ENCODE peak calls at places on chromosomes 11 and 22, in four cellular contexts. One of them, this sample, is unnamed.

GRCh38 chr11:73194593-73194992 is 23.5 kb upstream of the P2RY2 start:
- DNase-seq in lung: no peak
- DNase-seq in MM.1S: no peak
- DNase-seq in B cell: no peak
- DNase-seq in this sample: no peak

GRCh38 chr11:46914363-46914762 is 4.0 kb downstream of the LRP4 start:
- DNase-seq in lung: no peak
- DNase-seq in MM.1S: no peak
- DNase-seq in B cell: no peak
- DNase-seq in this sample: no peak

GRCh38 chr11:76073716-76074115 is 132.6 kb downstream of the WNT11 start:
- DNase-seq in lung: no peak
- DNase-seq in MM.1S: no peak
- DNase-seq in B cell: no peak
- DNase-seq in this sample: no peak

GRCh38 chr22:32206774-32207758 is 2.2 kb upstream of the RFPL2 start:
- DNase-seq in lung: no peak
- DNase-seq in MM.1S: peak
- DNase-seq in B cell: no peak
- DNase-seq in this sample: no peak

GRCh38 chr11:61290905-61291690 is 4.0 kb downstream of the VWCE start:
- DNase-seq in lung: no peak
- DNase-seq in MM.1S: no peak
- DNase-seq in B cell: no peak
- DNase-seq in this sample: no peak

GRCh38 chr11:111259871-111260270 is 14.3 kb downstream of the POU2AF2 start:
- DNase-seq in lung: no peak
- DNase-seq in MM.1S: no peak
- DNase-seq in B cell: no peak
- DNase-seq in this sample: no peak

GRCh38 chr11:72842644-72843330 is 28.6 kb downstream of the ATG16L2 start:
- DNase-seq in lung: no peak
- DNase-seq in MM.1S: no peak
- DNase-seq in B cell: no peak
- DNase-seq in this sample: no peak

GRCh38 chr22:28395920-28396447 is 283.7 kb downstream of the TTC28 start:
- DNase-seq in lung: no peak
- DNase-seq in MM.1S: no peak
- DNase-seq in B cell: no peak
- DNase-seq in this sample: no peak

GRCh38 chr11:69640995-69641581 is at the start of gene CCND1:
- DNase-seq in lung: peak
- DNase-seq in MM.1S: peak
- DNase-seq in B cell: no peak
- DNase-seq in this sample: peak

GRCh38 chr11:10108901-10109665 is 184.9 kb downstream of the SBF2 start:
- DNase-seq in lung: no peak
- DNase-seq in MM.1S: no peak
- DNase-seq in B cell: no peak
- DNase-seq in this sample: no peak

GRCh38 chr11:96758957-96759356 is 369.1 kb downstream of the JRKL start:
- DNase-seq in lung: no peak
- DNase-seq in MM.1S: peak
- DNase-seq in B cell: no peak
- DNase-seq in this sample: no peak

GRCh38 chr11:61645179-61645868 is 34.9 kb upstream of the DAGLA start:
- DNase-seq in lung: peak
- DNase-seq in MM.1S: no peak
- DNase-seq in B cell: no peak
- DNase-seq in this sample: no peak

GRCh38 chr22:46267431-46268279 is at the start of gene TTC38:
- DNase-seq in lung: peak
- DNase-seq in MM.1S: peak
- DNase-seq in B cell: peak
- DNase-seq in this sample: no peak

GRCh38 chr11:17439316-17439782 is 37.3 kb downstream of the ABCC8 start:
- DNase-seq in lung: no peak
- DNase-seq in MM.1S: no peak
- DNase-seq in B cell: no peak
- DNase-seq in this sample: no peak

GRCh38 chr11:15565846-15566245 is 451.1 kb downstream of the INSC start:
- DNase-seq in lung: no peak
- DNase-seq in MM.1S: no peak
- DNase-seq in B cell: no peak
- DNase-seq in this sample: no peak

GRCh38 chr22:49023161-49023878 is 804.4 kb downstream of the BRD1 start:
- DNase-seq in lung: no peak
- DNase-seq in MM.1S: no peak
- DNase-seq in B cell: no peak
- DNase-seq in this sample: no peak

GRCh38 chr22:49765951-49766350 is 61.7 kb downstream of the BRD1 start:
- DNase-seq in lung: no peak
- DNase-seq in MM.1S: no peak
- DNase-seq in B cell: no peak
- DNase-seq in this sample: no peak

GRCh38 chr11:131924446-131925240 is 554.2 kb downstream of the NTM start:
- DNase-seq in lung: no peak
- DNase-seq in MM.1S: no peak
- DNase-seq in B cell: no peak
- DNase-seq in this sample: no peak

GRCh38 chr11:75650167-75650723 is 18.6 kb downstream of the MAP6 start:
- DNase-seq in lung: no peak
- DNase-seq in MM.1S: no peak
- DNase-seq in B cell: no peak
- DNase-seq in this sample: no peak

GRCh38 chr11:86592047-86592564 is 80.3 kb downstream of the ME3 start:
- DNase-seq in lung: peak
- DNase-seq in MM.1S: no peak
- DNase-seq in B cell: no peak
- DNase-seq in this sample: peak

GRCh38 chr11:125263268-125263790 is 98.8 kb downstream of the PKNOX2 start:
- DNase-seq in lung: peak
- DNase-seq in MM.1S: no peak
- DNase-seq in B cell: no peak
- DNase-seq in this sample: peak

GRCh38 chr22:28899199-28899853 is 16.0 kb downstream of the ZNRF3 start:
- DNase-seq in lung: no peak
- DNase-seq in MM.1S: no peak
- DNase-seq in B cell: no peak
- DNase-seq in this sample: no peak

GRCh38 chr11:41497974-41498373 is 38.5 kb upstream of the LRRC4C start:
- DNase-seq in lung: no peak
- DNase-seq in MM.1S: no peak
- DNase-seq in B cell: no peak
- DNase-seq in this sample: no peak

GRCh38 chr22:38820021-38820420 is 23.8 kb downstream of the NPTXR start:
- DNase-seq in lung: no peak
- DNase-seq in MM.1S: no peak
- DNase-seq in B cell: no peak
- DNase-seq in this sample: no peak

GRCh38 chr11:26753738-26754504 is 32.1 kb upstream of the SLC5A12 start:
- DNase-seq in lung: peak
- DNase-seq in MM.1S: peak
- DNase-seq in B cell: no peak
- DNase-seq in this sample: peak

GRCh38 chr11:68279676-68280075 is 7.9 kb upstream of the C11orf24 start:
- DNase-seq in lung: no peak
- DNase-seq in MM.1S: no peak
- DNase-seq in B cell: no peak
- DNase-seq in this sample: no peak

GRCh38 chr11:118914178-118914918 is 11.4 kb downstream of the BCL9L start:
- DNase-seq in lung: no peak
- DNase-seq in MM.1S: no peak
- DNase-seq in B cell: peak
- DNase-seq in this sample: no peak

GRCh38 chr11:78986305-78986704 is 411.6 kb upstream of the NARS2 start:
- DNase-seq in lung: no peak
- DNase-seq in MM.1S: no peak
- DNase-seq in B cell: no peak
- DNase-seq in this sample: no peak

GRCh38 chr22:50517495-50518260 is 7.7 kb downstream of the SCO2 start:
- DNase-seq in lung: no peak
- DNase-seq in MM.1S: no peak
- DNase-seq in B cell: no peak
- DNase-seq in this sample: no peak

GRCh38 chr11:6693342-6694228 is 10.4 kb upstream of the MRPL17 start:
- DNase-seq in lung: no peak
- DNase-seq in MM.1S: no peak
- DNase-seq in B cell: no peak
- DNase-seq in this sample: peak

GRCh38 chr22:35178446-35178845 is 78.8 kb upstream of the HMGXB4 start:
- DNase-seq in lung: no peak
- DNase-seq in MM.1S: no peak
- DNase-seq in B cell: no peak
- DNase-seq in this sample: no peak

GRCh38 chr22:41480397-41480735 is 11.4 kb downstream of the ACO2 start:
- DNase-seq in lung: no peak
- DNase-seq in MM.1S: no peak
- DNase-seq in B cell: no peak
- DNase-seq in this sample: peak

GRCh38 chr11:30855383-30856006 is 269.3 kb upstream of the MPPED2 start:
- DNase-seq in lung: no peak
- DNase-seq in MM.1S: peak
- DNase-seq in B cell: no peak
- DNase-seq in this sample: no peak

GRCh38 chr11:107756553-107756952 is 44.7 kb upstream of the SLN start:
- DNase-seq in lung: no peak
- DNase-seq in MM.1S: no peak
- DNase-seq in B cell: no peak
- DNase-seq in this sample: no peak

GRCh38 chr11:107752508-107752907 is 40.7 kb upstream of the SLN start:
- DNase-seq in lung: no peak
- DNase-seq in MM.1S: no peak
- DNase-seq in B cell: no peak
- DNase-seq in this sample: no peak

GRCh38 chr11:107752954-107753822 is 41.3 kb upstream of the SLN start:
- DNase-seq in lung: no peak
- DNase-seq in MM.1S: no peak
- DNase-seq in B cell: no peak
- DNase-seq in this sample: no peak

DNA sequence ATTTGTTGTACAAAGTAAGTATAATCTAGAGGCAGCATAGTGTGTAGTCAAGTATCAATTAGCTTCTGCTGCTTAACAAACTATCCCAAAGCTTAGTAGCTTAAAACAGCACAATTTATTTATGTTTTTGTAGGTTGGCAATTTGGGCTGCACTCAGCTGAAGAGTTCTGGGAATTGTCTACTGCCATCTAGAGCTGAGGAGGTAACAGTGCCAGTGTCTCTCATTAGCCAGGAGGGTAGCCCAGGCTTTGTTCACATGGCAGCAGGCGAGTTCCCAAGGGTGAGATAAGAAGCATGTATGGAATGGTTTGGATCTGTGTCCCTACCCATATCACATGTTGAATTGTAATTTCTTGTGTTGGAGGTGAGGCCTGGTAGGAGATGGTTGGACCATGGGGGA is 45.8 kb upstream of the SLN start:
- DNase-seq in lung: no peak
- DNase-seq in MM.1S: no peak
- DNase-seq in B cell: no peak
- DNase-seq in this sample: no peak
- TF ChIP-seq CTCF in lung: no peak
- TF ChIP-seq CTCF in MM.1S: peak
- TF ChIP-seq CTCF in B cell: no peak
- TF ChIP-seq CTCF in this sample: no peak

DNA sequence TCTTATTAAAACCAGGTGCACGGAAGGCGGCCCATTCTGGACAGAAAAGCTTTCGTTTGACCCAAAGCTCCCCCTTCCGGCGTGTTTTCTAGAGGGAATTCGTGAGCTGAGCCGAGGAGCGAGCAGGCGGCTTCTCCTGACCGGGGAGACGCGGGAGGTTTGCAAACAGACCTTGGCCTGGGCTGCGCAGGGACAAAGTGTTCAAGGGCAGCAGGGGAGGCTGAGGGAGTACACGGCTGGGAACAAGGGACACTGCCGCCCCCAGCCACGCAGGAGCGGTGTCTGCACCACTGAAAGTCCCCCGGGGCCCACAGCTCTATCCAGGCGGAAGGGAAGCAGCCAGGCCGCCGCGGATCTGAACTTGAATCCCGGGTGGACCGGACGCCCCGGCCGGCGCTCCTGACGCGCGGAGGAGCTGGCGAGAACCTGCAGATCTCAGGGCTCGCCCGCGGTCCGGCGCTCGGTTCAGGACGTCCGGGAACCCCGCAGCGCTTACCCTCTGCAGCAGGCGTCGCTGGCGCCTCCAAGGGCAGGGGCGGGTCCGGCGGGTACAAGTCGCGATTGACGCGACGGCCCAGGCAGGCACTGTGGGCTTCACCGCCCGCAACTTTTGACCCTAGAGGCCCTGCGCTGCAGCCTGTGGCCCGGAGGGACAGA is 101.9 kb downstream of the WT1 start:
- DNase-seq in lung: peak
- DNase-seq in MM.1S: no peak
- DNase-seq in B cell: no peak
- DNase-seq in this sample: no peak
- TF ChIP-seq CTCF in lung: no peak
- TF ChIP-seq CTCF in MM.1S: no peak
- TF ChIP-seq CTCF in B cell: no peak
- TF ChIP-seq CTCF in this sample: peak

DNA sequence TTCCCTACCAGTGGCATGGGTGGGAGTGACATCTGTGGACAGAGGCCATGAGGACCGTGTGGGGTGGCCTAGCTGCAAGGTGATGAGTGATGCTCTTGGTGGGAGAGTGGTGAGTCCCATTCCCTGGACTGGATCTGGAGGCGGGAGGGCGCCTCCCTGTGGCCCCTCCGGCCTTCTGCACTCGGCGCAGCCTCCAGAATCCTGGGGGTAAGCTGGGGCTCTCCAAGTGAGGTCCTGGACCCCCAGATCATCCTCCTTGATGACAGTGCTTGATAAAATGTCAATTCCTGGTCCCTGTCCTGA is 32.3 kb upstream of the PRR5 start:
- DNase-seq in lung: no peak
- DNase-seq in MM.1S: no peak
- DNase-seq in B cell: no peak
- DNase-seq in this sample: no peak
- TF ChIP-seq CTCF in lung: no peak
- TF ChIP-seq CTCF in MM.1S: peak
- TF ChIP-seq CTCF in B cell: no peak
- TF ChIP-seq CTCF in this sample: peak

DNA sequence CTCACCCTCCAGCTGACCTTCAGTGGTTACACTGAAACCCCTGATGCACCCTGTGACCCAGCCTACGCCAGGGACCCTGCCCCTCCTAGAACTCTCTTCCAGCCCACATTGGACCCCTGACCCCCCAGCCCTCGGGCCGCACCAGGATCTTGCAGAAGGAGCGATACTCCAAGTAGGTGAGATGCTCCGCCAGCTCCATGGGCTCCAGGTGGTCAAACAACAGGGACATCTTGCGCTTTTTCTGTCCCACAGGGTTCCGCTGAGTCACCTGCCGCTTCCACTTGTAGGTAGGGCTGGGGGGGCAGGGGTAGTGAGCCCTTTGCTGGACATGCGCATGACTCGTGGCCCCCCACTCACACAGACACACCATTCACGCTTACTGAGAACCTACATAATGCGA is 4.1 kb downstream of the RASGRP2 start:
- DNase-seq in lung: no peak
- DNase-seq in MM.1S: no peak
- DNase-seq in B cell: no peak
- DNase-seq in this sample: no peak
- TF ChIP-seq CTCF in lung: no peak
- TF ChIP-seq CTCF in MM.1S: no peak
- TF ChIP-seq CTCF in B cell: no peak
- TF ChIP-seq CTCF in this sample: no peak